ENCODE peak calls at places on chromosomes 12 and 14, in seven cellular contexts. U, X, T, V, E, G and Q are unnamed samples.
A peak's percentile ranks its signal among the peaks of the same experiment; 100 is the strongest.

GRCh38 chr12:49970658-49971057 is 2.1 kb upstream of the AQP6 start:
- DNase-seq in U (no peak), X (no peak), T (no peak), V (no peak), E (no peak), G (no peak), Q (no peak)

GRCh38 chr12:102917026-102917787 is at the start of gene PAH:
- DNase-seq in U (no peak), X (peak; percentile 47), T (no peak), V (no peak), E (peak; percentile 16), G (no peak), Q (no peak)

GRCh38 chr12:111451232-111451631 is 45.5 kb downstream of the SH2B3 start:
- DNase-seq in U (no peak), X (no peak), T (no peak), V (no peak), E (no peak), G (no peak), Q (no peak)

GRCh38 chr12:53298154-53298553 is 1.3 kb upstream of the MYG1 start:
- DNase-seq in U (peak; percentile 32), X (no peak), T (no peak), V (peak; percentile 97), E (peak; percentile 21), G (peak; percentile 97), Q (no peak)

GRCh38 chr12:56634242-56634836 is 4.2 kb upstream of the BAZ2A start:
- DNase-seq in U (peak; percentile 6), X (peak; percentile 40), T (peak; percentile 70), V (no peak), E (peak; percentile 82), G (no peak), Q (no peak)

GRCh38 chr14:94079891-94080605 is 954 bp downstream of the DDX24 start:
- DNase-seq in U (peak; percentile 50), X (peak; percentile 36), T (no peak), V (no peak), E (no peak), G (peak; percentile 42), Q (no peak)

GRCh38 chr14:50001999-50002925 is 109.4 kb downstream of the ARF6 start:
- DNase-seq in U (no peak), X (peak; percentile 92), T (no peak), V (no peak), E (no peak), G (no peak), Q (peak; percentile 78)

GRCh38 chr12:102478416-102479098 is 1.8 kb downstream of the IGF1 start:
- DNase-seq in U (no peak), X (peak; percentile 84), T (no peak), V (no peak), E (no peak), G (no peak), Q (peak; percentile 38)

DNA sequence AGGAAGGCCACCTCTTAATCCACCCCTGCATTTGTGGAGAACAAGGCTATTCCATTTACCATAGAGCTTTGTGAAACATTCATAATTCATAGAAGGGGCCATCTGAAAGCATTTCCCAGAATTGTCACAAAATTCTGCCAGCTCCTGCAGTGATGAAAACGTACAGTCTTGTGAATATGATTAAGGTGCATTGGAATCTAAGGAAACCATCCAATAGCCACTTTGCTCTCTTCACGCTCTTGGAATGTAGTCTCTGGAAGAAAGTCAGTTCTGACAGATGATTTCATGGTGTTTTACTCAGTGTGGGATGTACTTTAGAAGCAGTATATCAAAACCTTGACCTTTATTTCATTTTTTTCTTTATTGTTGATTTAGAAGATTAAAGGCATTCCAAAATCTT is 390.4 kb downstream of the LRIG3 start:
- DNase-seq in U (peak; percentile 97), X (no peak), T (no peak), V (peak; percentile 89), E (peak; percentile 88), G (peak; percentile 97), Q (no peak)
- TF ChIP-seq CTCF in U (no peak), X (no peak), T (no peak), V (no peak), E (no peak), G (no peak), Q (no peak)

DNA sequence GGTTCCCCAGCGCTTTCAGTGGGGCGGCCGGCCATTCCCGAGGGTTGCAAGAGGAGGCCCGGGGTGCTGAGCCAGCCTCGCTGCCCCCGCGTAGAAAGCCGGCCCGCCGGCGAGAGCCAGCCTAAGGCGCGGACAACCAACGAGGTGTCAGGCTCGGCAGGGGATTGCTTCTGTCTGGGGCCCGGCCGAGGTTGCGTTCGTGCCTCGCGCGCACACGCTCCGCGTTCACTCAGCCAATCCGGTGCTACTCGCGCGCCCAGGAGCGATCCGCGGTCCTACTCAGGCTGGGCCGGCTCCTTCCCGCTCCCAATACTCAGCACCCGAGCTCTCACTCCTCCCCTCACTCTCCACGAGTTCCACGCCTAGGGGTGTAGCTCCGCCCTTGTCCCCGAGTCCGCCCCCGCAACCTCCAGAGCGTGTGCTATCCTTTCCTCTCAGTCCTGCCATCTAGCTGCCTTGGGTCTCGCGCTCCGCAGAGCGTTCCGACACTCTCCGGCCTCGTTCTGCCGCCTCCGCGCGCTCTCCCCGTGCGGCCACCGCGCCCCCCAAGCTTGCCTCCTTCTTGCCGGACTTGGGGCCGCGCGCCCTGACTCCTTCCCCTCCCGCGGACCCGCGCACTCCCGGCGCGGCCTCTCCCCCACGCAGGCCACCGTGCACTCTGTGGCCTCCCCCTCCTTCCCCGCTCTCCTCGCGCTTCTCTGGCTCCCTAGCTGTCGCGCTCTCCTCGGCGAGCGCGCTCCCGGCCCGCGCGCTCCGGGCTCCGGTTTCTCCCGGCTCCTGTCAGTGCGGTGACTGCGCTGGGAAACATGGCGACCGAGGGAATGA is at the start of gene GPHN:
- DNase-seq in U (peak; percentile 98), X (peak; percentile 99), T (peak; percentile 90), V (peak; percentile 89), E (peak; percentile 100), G (peak; percentile 97), Q (peak; percentile 70)
- TF ChIP-seq CTCF in U (peak; percentile 32), X (peak; percentile 21), T (no peak), V (peak; percentile 40), E (peak; percentile 35), G (peak; percentile 25), Q (no peak)

GRCh38 chr12:117468016-117468415 is 106.6 kb upstream of the NOS1 start:
- DNase-seq in U (no peak), X (no peak), T (no peak), V (no peak), E (no peak), G (no peak), Q (no peak)
- TF ChIP-seq CTCF in U (no peak), X (no peak), T (no peak), V (no peak), E (no peak), G (no peak), Q (no peak)

DNA sequence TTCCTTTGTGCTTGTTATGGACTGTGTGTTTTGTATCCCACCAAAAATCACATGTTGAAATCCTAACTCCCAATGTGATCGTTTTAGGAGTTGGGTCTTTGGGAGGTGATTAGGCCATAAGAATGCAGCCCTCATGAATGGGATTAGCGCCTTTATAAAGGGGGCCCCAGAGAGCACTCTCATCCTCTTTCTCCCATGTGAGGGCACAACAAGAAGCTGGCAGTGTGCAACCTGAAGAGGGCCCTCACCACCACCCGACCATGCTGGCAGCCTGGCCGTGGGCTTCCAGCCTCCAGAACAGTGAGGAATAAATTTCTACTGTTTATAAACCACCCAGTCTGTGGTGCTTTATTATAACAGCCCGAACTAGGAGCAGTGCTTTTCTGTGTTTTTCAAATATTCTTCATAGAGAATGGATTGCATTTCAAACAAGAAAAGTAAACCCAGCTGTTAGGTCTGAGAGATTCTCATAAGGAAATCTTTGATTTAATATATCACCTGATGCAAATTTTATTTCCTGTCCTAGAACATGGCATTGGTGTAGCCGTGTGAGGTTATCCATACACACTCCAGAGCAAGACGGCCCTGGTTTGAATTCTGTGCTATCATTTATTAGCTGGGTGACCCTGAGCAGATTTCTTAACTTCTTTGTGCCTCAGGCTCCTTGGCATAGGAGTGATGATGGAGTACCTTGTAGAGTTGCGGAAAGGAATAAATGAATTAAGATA is 27.8 kb downstream of the HSPB8 start:
- DNase-seq in U (no peak), X (no peak), T (no peak), V (no peak), E (no peak), G (no peak), Q (no peak)
- TF ChIP-seq CTCF in U (no peak), X (no peak), T (no peak), V (no peak), E (no peak), G (no peak), Q (no peak)

GRCh38 chr14:72538387-72538786 is 355.5 kb downstream of the DPF3 start:
- DNase-seq in U (no peak), X (no peak), T (no peak), V (no peak), E (no peak), G (no peak), Q (no peak)
- TF ChIP-seq CTCF in U (no peak), X (no peak), T (no peak), V (no peak), E (no peak), G (no peak), Q (no peak)

DNA sequence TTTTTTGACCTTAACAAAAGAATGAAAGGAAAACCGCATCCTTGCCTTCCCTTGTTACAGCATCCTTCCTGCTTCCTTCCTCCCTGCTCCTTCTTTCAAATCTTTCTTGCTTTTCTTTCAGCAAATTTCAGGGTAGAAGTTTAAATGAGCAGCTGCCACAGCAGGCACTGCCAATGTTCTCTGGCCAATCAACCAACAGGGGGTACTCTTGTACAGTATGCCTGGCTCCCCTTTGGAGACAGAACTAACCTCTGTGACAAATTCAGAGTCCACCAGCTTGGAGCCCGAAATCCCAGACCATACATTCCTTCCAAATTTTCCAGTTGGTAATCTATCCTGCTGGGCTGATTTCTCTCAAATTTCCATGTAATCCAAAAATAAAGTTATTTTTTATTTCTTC is 609.8 kb upstream of the LMO3 start:
- DNase-seq in U (no peak), X (no peak), T (no peak), V (no peak), E (peak; percentile 8), G (no peak), Q (no peak)
- TF ChIP-seq CTCF in U (no peak), X (no peak), T (no peak), V (no peak), E (no peak), G (no peak), Q (no peak)

DNA sequence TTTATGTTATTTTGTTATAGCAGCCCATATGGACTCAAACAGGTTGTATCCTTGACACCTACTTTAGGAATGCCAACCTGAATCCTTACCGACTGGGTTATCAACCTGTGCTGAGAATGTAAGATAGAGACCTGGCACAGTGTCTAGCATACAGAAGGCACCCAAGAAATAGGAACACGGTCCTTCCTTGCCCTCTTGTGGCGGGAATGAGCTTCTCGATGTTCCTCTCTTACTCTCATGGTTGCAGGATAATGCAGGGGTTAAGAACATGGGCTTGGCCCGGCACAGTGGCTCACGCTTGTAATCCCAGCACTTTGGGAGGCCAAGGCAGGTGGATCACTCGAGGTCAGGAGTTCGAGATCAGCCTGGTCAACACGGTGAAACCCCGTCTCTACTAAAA is 6.5 kb downstream of the C12orf43 start:
- DNase-seq in U (peak; percentile 33), X (no peak), T (no peak), V (no peak), E (peak; percentile 71), G (peak; percentile 42), Q (no peak)
- TF ChIP-seq CTCF in U (peak; percentile 57), X (no peak), T (peak; percentile 47), V (peak; percentile 57), E (peak; percentile 76), G (peak; percentile 56), Q (no peak)